ENCODE peak calls at places on chromosomes 16 and 17, in seven cellular contexts. D is left ventricle myocardium inferior, Y is sigmoid colon, N is mucosa of descending colon, G is A673, B is HCT116, E is adrenal gland. M is an unnamed sample.

GRCh38 chr17:71942626-71943025 is 178.2 kb upstream of the SOX9 start:
- DNase-seq in D (no peak), Y (no peak), N (peak; percentile 39), G (no peak), B (no peak), E (peak; percentile 16), M (no peak)

GRCh38 chr17:74512624-74513084 is 18.6 kb downstream of the CD300LB start:
- DNase-seq in D (no peak), Y (no peak), N (no peak), G (no peak), B (no peak), E (no peak), M (no peak)

GRCh38 chr16:73040735-73041402 is 7.1 kb downstream of the ZFHX3 start:
- DNase-seq in D (no peak), Y (peak; percentile 19), N (no peak), G (no peak), B (no peak), E (no peak), M (no peak)

GRCh38 chr16:50430076-50430475 is 61.3 kb upstream of the BRD7 start:
- DNase-seq in D (no peak), Y (no peak), N (no peak), G (no peak), B (no peak), E (no peak), M (no peak)

GRCh38 chr16:25126820-25127232 is 15.3 kb downstream of the LCMT1 start:
- DNase-seq in D (no peak), Y (no peak), N (peak; percentile 63), G (peak; percentile 58), B (no peak), E (peak; percentile 70), M (peak; percentile 77)

GRCh38 chr16:10937068-10937859 is 5.0 kb downstream of the DEXI start:
- DNase-seq in D (peak; percentile 40), Y (no peak), N (no peak), G (no peak), B (no peak), E (peak; percentile 75), M (no peak)

GRCh38 chr17:80252871-80253270 is 7.8 kb upstream of the RNF213 start:
- DNase-seq in D (peak; percentile 40), Y (no peak), N (peak; percentile 89), G (peak; percentile 60), B (peak; percentile 46), E (peak; percentile 73), M (no peak)

GRCh38 chr16:29898786-29899515 is 399 bp downstream of the SEZ6L2 start:
- DNase-seq in D (no peak), Y (no peak), N (peak; percentile 83), G (peak; percentile 27), B (no peak), E (no peak), M (no peak)

GRCh38 chr17:49703557-49704277 is 4.0 kb downstream of the SLC35B1 start:
- DNase-seq in D (no peak), Y (no peak), N (no peak), G (peak; percentile 34), B (peak; percentile 38), E (peak; percentile 43), M (no peak)

GRCh38 chr17:78541488-78542237 is 35.5 kb downstream of the DNAH17 start:
- DNase-seq in D (no peak), Y (peak; percentile 62), N (no peak), G (peak; percentile 38), B (peak; percentile 36), E (no peak), M (peak; percentile 67)

GRCh38 chr17:72967963-72968585 is 124.4 kb downstream of the SLC39A11 start:
- DNase-seq in D (no peak), Y (no peak), N (no peak), G (no peak), B (no peak), E (no peak), M (no peak)

GRCh38 chr17:82902972-82903874 is 63.4 kb upstream of the ZNF750 start:
- DNase-seq in D (no peak), Y (no peak), N (no peak), G (no peak), B (no peak), E (no peak), M (no peak)

GRCh38 chr17:48761114-48761513 is 32.6 kb upstream of the HOXB13 start:
- DNase-seq in D (no peak), Y (peak; percentile 3), N (no peak), G (no peak), B (no peak), E (no peak), M (no peak)

GRCh38 chr16:65737831-65738230 is 616.0 kb upstream of the CDH11 start:
- DNase-seq in D (no peak), Y (no peak), N (no peak), G (peak; percentile 70), B (no peak), E (no peak), M (no peak)

GRCh38 chr17:60161598-60162330 is 12.0 kb downstream of the CA4 start:
- DNase-seq in D (no peak), Y (no peak), N (peak; percentile 25), G (no peak), B (no peak), E (peak; percentile 41), M (no peak)

GRCh38 chr16:84514874-84515835 is 10.7 kb upstream of the MEAK7 start:
- DNase-seq in D (peak; percentile 30), Y (no peak), N (peak; percentile 67), G (no peak), B (no peak), E (no peak), M (no peak)

GRCh38 chr16:11914210-11914758 is 1.5 kb downstream of the GSPT1 start:
- DNase-seq in D (no peak), Y (no peak), N (no peak), G (no peak), B (no peak), E (no peak), M (no peak)

GRCh38 chr16:55915116-55915827 is 40.1 kb upstream of the CES5A start:
- DNase-seq in D (no peak), Y (no peak), N (no peak), G (no peak), B (no peak), E (no peak), M (no peak)
- H3K4me1 ChIP-seq in D (peaks cover 33% of the 10 kb centered on the region), Y (no peaks in the 10 kb centered on the region), N (no peaks in the 10 kb centered on the region), G (no peaks in the 10 kb centered on the region), B (no peaks in the 10 kb centered on the region), E (no peaks in the 10 kb centered on the region), M (no peaks in the 10 kb centered on the region)

DNA sequence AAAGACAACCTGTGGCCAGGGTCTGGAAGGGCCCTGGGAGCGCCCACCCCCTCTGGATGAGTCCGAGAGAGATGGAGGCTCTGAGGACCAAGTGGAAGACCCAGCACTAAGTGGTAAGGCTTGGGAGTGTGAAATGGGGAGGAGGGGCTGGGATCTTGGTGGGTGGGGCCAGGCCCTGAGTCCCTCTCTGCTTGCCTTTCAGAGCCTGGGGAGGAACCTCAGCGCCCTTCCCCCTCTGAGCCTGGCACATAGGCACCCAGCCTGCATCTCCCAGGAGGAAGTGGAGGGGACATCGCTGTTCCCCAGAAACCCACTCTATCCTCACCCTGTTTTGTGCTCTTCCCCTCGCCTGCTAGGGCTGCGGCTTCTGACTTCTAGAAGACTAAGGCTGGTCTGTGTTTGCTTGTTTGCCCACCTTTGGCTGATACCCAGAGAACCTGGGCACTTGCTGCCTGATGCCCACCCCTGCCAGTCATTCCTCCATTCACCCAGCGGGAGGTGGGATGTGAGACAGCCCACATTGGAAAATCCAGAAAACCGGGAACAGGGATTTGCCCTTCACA is 1.2 kb upstream of the STARD3 start:
- DNase-seq in D (no peak), Y (no peak), N (no peak), G (no peak), B (no peak), E (no peak), M (no peak)
- H3K4me1 ChIP-seq in D (peaks cover 51% of the 10 kb centered on the region), Y (peaks cover 60% of the 10 kb centered on the region), N (peaks cover 53% of the 10 kb centered on the region), G (peaks cover 6% of the 10 kb centered on the region), B (peaks cover 56% of the 10 kb centered on the region), E (peaks cover 44% of the 10 kb centered on the region), M (peaks cover 10% of the 10 kb centered on the region)

GRCh38 chr16:85570213-85570734 is 42.8 kb upstream of the GSE1 start:
- DNase-seq in D (no peak), Y (no peak), N (peak; percentile 50), G (no peak), B (peak; percentile 56), E (no peak), M (no peak)

GRCh38 chr16:85569039-85569614 is 44.0 kb upstream of the GSE1 start:
- DNase-seq in D (no peak), Y (no peak), N (peak; percentile 47), G (no peak), B (no peak), E (no peak), M (no peak)

GRCh38 chr16:85567101-85567866 is 45.8 kb upstream of the GSE1 start:
- DNase-seq in D (no peak), Y (no peak), N (peak; percentile 93), G (no peak), B (no peak), E (no peak), M (no peak)

GRCh38 chr16:85569615-85570212 is 43.4 kb upstream of the GSE1 start:
- DNase-seq in D (no peak), Y (no peak), N (peak; percentile 62), G (peak; percentile 94), B (no peak), E (peak; percentile 75), M (no peak)

DNA sequence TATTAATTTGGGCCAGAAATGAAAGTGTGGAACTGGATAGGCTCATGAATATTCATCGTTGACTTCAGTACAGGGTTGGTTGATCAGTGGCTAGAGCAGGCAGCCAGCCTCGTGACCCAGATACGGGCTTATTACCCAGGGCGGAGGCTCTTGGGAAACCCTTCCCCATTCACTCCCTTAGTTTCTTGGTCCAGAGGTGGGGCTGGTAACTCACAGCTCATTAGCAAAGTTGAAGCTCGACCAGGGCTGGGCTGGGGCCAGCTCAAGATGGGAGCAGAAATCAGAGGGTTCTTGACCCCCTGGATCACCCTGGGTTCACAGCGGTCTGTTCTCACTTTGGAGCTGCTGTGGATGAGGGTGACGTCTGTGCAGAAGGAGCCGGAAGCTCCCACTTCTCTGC is 44.6 kb upstream of the GSE1 start:
- DNase-seq in D (no peak), Y (no peak), N (peak; percentile 83), G (no peak), B (no peak), E (no peak), M (no peak)
- H3K4me1 ChIP-seq in D (peaks cover 22% of the 10 kb centered on the region), Y (peaks cover 39% of the 10 kb centered on the region), N (peaks cover 72% of the 10 kb centered on the region), G (peaks cover 32% of the 10 kb centered on the region), B (peaks cover 21% of the 10 kb centered on the region), E (peaks cover 9% of the 10 kb centered on the region), M (no peaks in the 10 kb centered on the region)

DNA sequence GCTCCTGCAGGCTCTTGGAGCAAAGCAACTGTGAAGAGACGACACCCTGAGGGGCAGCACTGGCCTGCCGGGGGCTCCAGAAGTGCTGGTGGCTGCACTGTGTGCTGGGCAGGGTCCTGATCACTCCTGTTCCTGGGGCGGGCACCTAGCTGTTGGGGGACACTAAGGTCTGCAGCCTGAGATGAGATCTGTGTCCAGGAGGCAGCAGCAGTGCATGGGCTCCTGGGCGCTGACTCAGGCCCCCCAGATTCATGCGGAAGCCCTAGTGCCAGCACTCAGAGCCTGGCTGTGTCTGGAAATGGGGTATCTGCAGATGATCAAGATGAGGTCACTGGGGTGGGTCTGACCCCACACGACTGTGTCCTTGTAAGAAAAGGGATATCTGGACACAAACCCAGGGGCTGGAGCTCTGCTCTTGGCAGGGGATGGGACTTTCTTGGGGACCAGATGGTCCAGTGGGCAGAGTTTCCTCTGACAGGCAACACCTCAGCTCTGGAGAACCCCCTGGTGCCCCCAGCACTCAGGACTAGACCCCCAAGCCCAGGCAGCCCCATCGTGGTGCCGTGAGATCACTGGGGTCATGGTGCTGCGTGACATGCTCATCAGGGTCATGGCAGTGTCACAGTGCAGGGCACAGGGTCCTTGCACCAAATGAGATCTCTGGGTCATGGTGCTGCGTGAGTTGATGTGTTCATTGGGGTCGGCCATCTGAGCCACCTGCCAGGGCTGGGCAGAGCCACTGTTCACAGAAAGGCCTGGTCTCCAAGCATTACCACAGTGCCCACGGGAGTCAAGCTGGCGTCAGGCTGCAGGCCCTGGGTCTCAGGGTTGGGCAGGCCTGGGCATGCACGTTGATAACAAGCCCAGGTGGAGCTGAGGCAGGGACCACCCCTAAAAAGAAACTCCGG is 9.5 kb downstream of the FAAP100 start:
- DNase-seq in D (no peak), Y (no peak), N (no peak), G (no peak), B (no peak), E (no peak), M (no peak)
- H3K4me1 ChIP-seq in D (peaks cover 20% of the 10 kb centered on the region), Y (peaks cover under 1% of the 10 kb centered on the region), N (peaks cover 2% of the 10 kb centered on the region), G (no peaks in the 10 kb centered on the region), B (no peaks in the 10 kb centered on the region), E (no peaks in the 10 kb centered on the region), M (no peaks in the 10 kb centered on the region)